ENCODE peak calls at places on chromosomes 5 and 9, in seven cellular contexts. V is foreskin fibroblast, K is neural progenitor cell, U is upper lobe of left lung, J is tibial artery, N is heart left ventricle, R is fibroblast of lung. W is an unnamed sample.

GRCh38 chr9:120874861-120875565 is 2.0 kb downstream of the PHF19 start:
- DNase-seq in V (peak), N (no peak), R (no peak), U (no peak), J (no peak), K (no peak), W (no peak)

GRCh38 chr5:37857696-37858095 is 17.9 kb upstream of the GDNF start:
- DNase-seq in R (no peak), J (no peak), N (no peak), U (no peak), V (no peak), K (no peak), W (no peak)

GRCh38 chr9:105158898-105159297 is 85.6 kb upstream of the SLC44A1 start:
- DNase-seq in U (no peak), R (no peak), N (no peak), J (no peak), K (no peak), V (no peak), W (no peak)

GRCh38 chr9:134066923-134067851 is 639 bp downstream of the BRD3 start:
- DNase-seq in J (no peak), V (peak), K (peak), U (peak), N (no peak), R (peak), W (peak)

GRCh38 chr9:104831681-104832080 is 67.8 kb downstream of the NIPSNAP3B start:
- DNase-seq in R (no peak), V (peak), K (no peak), N (no peak), U (no peak), J (no peak), W (no peak)

GRCh38 chr9:33623658-33624586 is 99.9 kb downstream of the ANKRD18B start:
- DNase-seq in K (peak), R (peak), J (peak), N (no peak), V (peak), U (peak), W (peak)

GRCh38 chr5:15937708-15938107 is 241.9 kb downstream of the MARCHF11 start:
- DNase-seq in V (peak), U (no peak), R (no peak), N (no peak), K (no peak), J (no peak), W (no peak)

GRCh38 chr5:131595088-131596033 is 39.7 kb downstream of the RAPGEF6 start:
- DNase-seq in U (no peak), R (no peak), J (no peak), N (no peak), V (no peak), K (no peak), W (no peak)

GRCh38 chr9:72526901-72527800 is 5.7 kb downstream of the TMC1 start:
- DNase-seq in V (peak), R (peak), U (no peak), K (peak), N (peak), J (peak), W (peak)

GRCh38 chr9:126773004-126773607 is 31.7 kb upstream of the ZBTB43 start:
- DNase-seq in V (peak), N (no peak), J (no peak), R (no peak), K (peak), U (no peak), W (no peak)

GRCh38 chr9:126781717-126782388 is 23.0 kb upstream of the ZBTB43 start:
- DNase-seq in U (peak), V (peak), K (peak), R (peak), J (peak), N (peak), W (peak)

GRCh38 chr9:126781186-126781585 is 23.7 kb upstream of the ZBTB43 start:
- DNase-seq in N (no peak), J (no peak), V (no peak), R (no peak), U (no peak), K (no peak), W (no peak)

GRCh38 chr9:126775926-126776325 is 28.9 kb upstream of the ZBTB43 start:
- DNase-seq in R (no peak), K (no peak), J (no peak), U (no peak), V (no peak), N (no peak), W (no peak)

GRCh38 chr9:126777733-126778132 is 27.1 kb upstream of the ZBTB43 start:
- DNase-seq in U (no peak), J (no peak), N (no peak), R (no peak), K (peak), V (no peak), W (no peak)
- TF ChIP-seq CTCF in U (no peak), J (no peak), N (no peak), R (no peak), K (peak), V (no peak), W (no peak)

GRCh38 chr9:101317735-101318134 is 67.1 kb downstream of the BAAT start:
- DNase-seq in R (no peak), J (no peak), N (no peak), K (no peak), U (no peak), V (no peak), W (no peak)

GRCh38 chr9:101312661-101313060 is 72.1 kb downstream of the BAAT start:
- DNase-seq in N (no peak), R (no peak), U (no peak), V (no peak), K (no peak), J (no peak), W (no peak)

GRCh38 chr9:101311759-101312420 is 72.9 kb downstream of the BAAT start:
- DNase-seq in U (no peak), J (no peak), K (peak), V (peak), R (peak), N (no peak), W (no peak)

GRCh38 chr9:101309139-101309538 is 75.7 kb downstream of the BAAT start:
- DNase-seq in U (no peak), J (no peak), N (no peak), K (no peak), R (no peak), V (no peak), W (no peak)

GRCh38 chr9:101315129-101315459 is 69.7 kb downstream of the BAAT start:
- DNase-seq in R (no peak), J (no peak), U (no peak), V (no peak), K (no peak), N (no peak), W (no peak)
- TF ChIP-seq CTCF in R (no peak), J (no peak), U (no peak), V (no peak), K (no peak), N (no peak), W (no peak)

DNA sequence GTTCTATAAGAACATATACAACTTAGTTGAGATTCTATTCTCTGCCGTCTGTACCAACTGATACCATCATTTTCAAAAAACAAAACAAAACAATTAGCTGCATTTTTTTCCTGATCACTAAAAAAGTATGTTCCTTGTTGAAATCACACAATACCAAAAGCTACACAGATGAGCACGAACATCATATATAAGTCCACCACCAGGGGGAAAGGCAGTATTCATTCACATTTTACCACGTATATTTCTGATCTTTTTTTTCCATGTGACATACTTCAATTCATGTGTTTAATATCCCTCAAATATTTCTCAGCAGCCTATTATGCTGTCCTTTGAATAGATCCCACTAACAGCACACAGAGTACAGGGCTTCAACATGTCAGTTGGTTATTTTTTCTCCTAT is 40.6 kb downstream of the IRX2 start:
- DNase-seq in V (peak), U (no peak), J (no peak), K (no peak), N (no peak), R (peak), W (no peak)
- TF ChIP-seq CTCF in V (peak), U (no peak), J (no peak), K (peak), N (no peak), R (no peak), W (no peak)

DNA sequence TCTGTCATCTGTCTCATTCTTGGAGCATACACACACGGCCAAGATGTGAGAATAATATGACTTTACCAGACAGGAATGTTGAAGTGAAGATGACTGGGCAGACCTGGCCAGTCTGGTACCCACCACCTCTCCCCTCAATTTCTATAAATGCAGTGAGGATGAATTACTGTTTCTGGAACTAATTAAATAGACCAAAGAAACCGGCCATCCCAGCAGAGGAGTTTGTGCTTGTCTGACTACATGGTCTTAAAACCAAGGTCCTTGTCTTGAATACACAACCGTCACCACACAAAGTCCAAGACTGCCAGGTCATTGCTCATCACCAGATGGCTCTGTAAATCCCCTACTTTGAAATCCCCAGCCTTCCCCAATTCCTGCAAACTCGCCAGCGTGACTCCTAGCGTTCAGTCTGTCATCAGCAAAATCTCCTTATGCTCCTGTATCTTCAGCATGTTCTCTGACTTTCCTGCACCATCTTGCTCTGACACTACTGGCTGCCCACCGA is 147.2 kb downstream of the PDE4D start:
- DNase-seq in J (no peak), N (no peak), V (peak), R (peak), U (no peak), K (no peak), W (no peak)
- TF ChIP-seq CTCF in J (no peak), N (no peak), V (peak), R (no peak), U (no peak), K (no peak), W (no peak)

GRCh38 chr9:10479172-10479571 is 133.6 kb downstream of the PTPRD start:
- DNase-seq in N (no peak), U (no peak), R (no peak), K (peak), V (no peak), J (no peak), W (no peak)
- TF ChIP-seq CTCF in N (no peak), U (no peak), R (no peak), K (peak), V (peak), J (no peak), W (no peak)

GRCh38 chr5:6029811-6030271 is 348.5 kb downstream of the MED10 start:
- DNase-seq in N (no peak), U (no peak), R (no peak), K (no peak), J (no peak), V (no peak), W (no peak)
- TF ChIP-seq CTCF in N (no peak), U (no peak), R (no peak), K (no peak), J (no peak), V (no peak), W (no peak)

DNA sequence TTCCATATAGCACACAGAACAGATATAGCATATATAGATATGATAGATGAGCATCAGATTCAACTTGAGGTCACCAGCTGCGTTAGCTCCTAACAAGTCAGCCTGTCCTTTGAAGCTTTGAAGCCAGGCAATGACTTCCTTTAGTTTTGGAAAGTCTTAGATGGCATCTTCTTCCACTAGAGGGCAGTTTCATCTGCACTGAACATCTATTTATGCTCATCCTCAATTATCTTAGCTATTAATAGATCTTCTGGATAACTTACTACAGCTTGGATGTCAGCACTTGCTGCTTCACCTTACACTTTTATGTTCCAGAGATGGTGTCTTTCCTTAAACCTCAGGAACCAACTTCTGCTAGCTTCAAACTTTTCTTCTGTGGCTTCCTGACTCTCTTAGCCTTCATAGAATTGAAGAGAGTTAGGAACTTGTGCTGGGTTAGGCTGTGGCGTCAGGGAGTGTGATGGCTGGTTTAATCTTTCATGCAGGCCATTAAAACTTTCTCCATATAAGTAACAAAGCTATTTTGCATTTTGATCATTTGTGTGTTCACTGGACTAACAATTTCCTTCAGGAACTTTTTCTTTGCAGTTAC is 1401.4 kb downstream of the EFNA5 start:
- DNase-seq in J (no peak), U (no peak), V (peak), K (peak), R (peak), N (no peak), W (no peak)
- TF ChIP-seq CTCF in J (peak), U (no peak), V (peak), K (peak), R (peak), N (peak), W (no peak)

DNA sequence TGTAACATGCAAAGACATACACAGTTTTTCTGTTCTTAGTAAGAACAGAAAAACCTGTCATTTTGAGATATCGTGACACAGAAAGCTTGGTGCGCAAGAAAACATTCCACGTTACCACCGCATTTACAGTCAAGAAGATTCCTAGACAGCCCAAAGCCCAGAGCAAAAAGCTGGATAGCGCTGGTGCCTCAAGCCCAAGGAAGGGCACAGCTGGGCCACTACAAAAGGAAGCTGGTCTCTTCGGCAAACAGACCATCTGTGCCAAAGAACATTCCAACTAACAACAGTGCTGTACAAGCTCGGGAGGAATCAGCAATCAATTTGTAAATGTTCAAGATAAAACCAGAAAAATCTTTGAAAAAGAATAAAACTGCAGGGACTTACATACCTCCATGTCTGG is 31.0 kb downstream of the PSMB7 start:
- DNase-seq in U (no peak), K (no peak), N (no peak), J (no peak), R (no peak), V (no peak), W (no peak)
- TF ChIP-seq CTCF in U (no peak), K (no peak), N (no peak), J (no peak), R (no peak), V (no peak), W (no peak)